ENCODE peak calls at places on chromosomes 5 and 9, in nine cellular contexts. W, U, A, L, E, M, X, O and D are unnamed samples.

GRCh38 chr9:134010774-134011173 is 14.5 kb upstream of the BRD3OS start:
- DNase-seq in A (peak; percentile 88), L (no peak), O (no peak), M (no peak), E (no peak), U (no peak), W (no peak), X (no peak), D (peak; percentile 75)

GRCh38 chr5:57383093-57383861 is 99.3 kb downstream of the ACTBL2 start:
- DNase-seq in L (peak; percentile 14), O (no peak), U (no peak), E (no peak), M (no peak), A (no peak), X (no peak), W (no peak), D (peak; percentile 77)

GRCh38 chr5:545641-546375 is 21.6 kb upstream of the SLC9A3 start:
- DNase-seq in W (no peak), X (peak; percentile 6), A (no peak), E (peak; percentile 62), M (peak; percentile 37), U (no peak), L (no peak), O (no peak), D (peak; percentile 2)

GRCh38 chr9:78694950-78695349 is 398.0 kb downstream of the PSAT1 start:
- DNase-seq in O (no peak), X (no peak), M (no peak), L (no peak), E (no peak), W (no peak), U (no peak), A (no peak), D (no peak)

GRCh38 chr9:121670447-121670846 is 19.0 kb downstream of the DAB2IP start:
- DNase-seq in W (no peak), M (peak; percentile 39), A (no peak), E (no peak), U (no peak), O (no peak), X (no peak), L (no peak), D (no peak)

GRCh38 chr9:130565792-130566191 is 13.6 kb upstream of the FUBP3 start:
- DNase-seq in L (no peak), E (no peak), O (no peak), A (no peak), X (no peak), W (no peak), M (no peak), U (no peak), D (no peak)

GRCh38 chr5:122908662-122909061 is 63.2 kb downstream of the SNX24 start:
- DNase-seq in M (peak; percentile 71), E (no peak), W (no peak), A (no peak), L (no peak), U (no peak), O (no peak), X (no peak), D (no peak)

GRCh38 chr9:114156311-114156657 is 947 bp downstream of the COL27A1 start:
- DNase-seq in M (no peak), U (no peak), O (no peak), A (peak; percentile 56), X (no peak), W (no peak), E (no peak), L (no peak), D (no peak)

GRCh38 chr5:135697959-135698345 is 119.2 kb upstream of the CXCL14 start:
- DNase-seq in W (no peak), M (no peak), X (no peak), E (no peak), U (no peak), A (no peak), L (no peak), O (no peak), D (no peak)

GRCh38 chr9:92722386-92723298 is 42.0 kb downstream of the BICD2 start:
- DNase-seq in M (peak; percentile 51), O (peak; percentile 3), X (no peak), U (no peak), E (no peak), A (no peak), W (no peak), L (no peak), D (no peak)

GRCh38 chr5:176394881-176395675 is 6.5 kb downstream of the HIGD2A start:
- DNase-seq in L (no peak), O (no peak), W (no peak), M (no peak), X (no peak), A (no peak), E (no peak), U (no peak), D (peak; percentile 39)

GRCh38 chr5:59724482-59725392 is 168.8 kb downstream of the PDE4D start:
- DNase-seq in W (peak; percentile 28), U (peak; percentile 62), L (peak; percentile 70), A (peak; percentile 62), X (peak; percentile 66), E (no peak), O (no peak), M (no peak), D (peak; percentile 71)

GRCh38 chr9:35658894-35659220 is 765 bp downstream of the CCDC107 start:
- DNase-seq in W (no peak), L (no peak), A (peak; percentile 44), M (no peak), E (peak; percentile 64), O (no peak), X (no peak), U (peak; percentile 28), D (peak; percentile 33)

GRCh38 chr5:56350595-56351170 is 117.6 kb upstream of the ANKRD55 start:
- DNase-seq in X (no peak), A (no peak), E (peak; percentile 83), U (no peak), O (no peak), L (peak; percentile 20), W (no peak), M (peak; percentile 50), D (peak; percentile 81)

GRCh38 chr9:105877719-105878118 is 183.4 kb downstream of the TMEM38B start:
- DNase-seq in M (no peak), O (no peak), L (no peak), U (no peak), X (no peak), A (peak; percentile 76), W (peak; percentile 79), E (no peak), D (peak; percentile 25)

GRCh38 chr5:92527311-92528078 is 1053.5 kb downstream of the NR2F1-AS1 start:
- DNase-seq in A (no peak), M (no peak), O (no peak), X (no peak), U (no peak), W (no peak), L (no peak), E (no peak), D (no peak)

GRCh38 chr5:166566725-166567124 is 1724.7 kb upstream of the WWC1 start:
- DNase-seq in X (no peak), M (no peak), O (no peak), L (no peak), W (no peak), E (no peak), U (no peak), A (no peak), D (no peak)

GRCh38 chr5:94705427-94705826 is 87.0 kb downstream of the SLF1 start:
- DNase-seq in A (peak; percentile 19), U (no peak), L (no peak), W (no peak), M (no peak), X (no peak), O (no peak), E (no peak), D (no peak)

GRCh38 chr5:98768160-98769005 is 5.1 kb upstream of the RGMB start:
- DNase-seq in U (peak; percentile 68), W (peak; percentile 36), A (peak; percentile 71), L (peak; percentile 50), E (no peak), M (peak; percentile 46), X (peak; percentile 74), O (no peak), D (peak; percentile 77)

GRCh38 chr9:18665947-18666346 is 192.0 kb downstream of the ADAMTSL1 start:
- DNase-seq in U (no peak), M (no peak), E (no peak), W (no peak), X (no peak), L (no peak), A (no peak), O (no peak), D (no peak)

GRCh38 chr9:34253460-34253837 is 74.6 kb downstream of the UBAP1 start:
- DNase-seq in A (no peak), X (no peak), L (no peak), E (peak; percentile 84), W (no peak), O (no peak), M (no peak), U (no peak), D (peak; percentile 27)

GRCh38 chr9:6417186-6417585 is 4.2 kb downstream of the UHRF2 start:
- DNase-seq in O (no peak), U (no peak), M (no peak), L (no peak), E (no peak), A (no peak), X (no peak), W (no peak), D (no peak)

GRCh38 chr9:75229605-75230332 is 141.5 kb downstream of the OSTF1 start:
- DNase-seq in E (no peak), O (no peak), M (peak; percentile 56), U (no peak), A (no peak), X (no peak), W (no peak), L (no peak), D (no peak)